ENCODE peak calls at places on chromosomes 12 and 14, in six cellular contexts. N is memory B cell, H is NCI-H510A treated with DMSO at 0.1 percent for 48 hours, J is A549, B is fibroblast of gingiva, Z is H54. L is an unnamed sample.
A peak's percentile ranks its signal among the peaks of the same experiment; 100 is the strongest.

GRCh38 chr12:57452937-57453509 is 2.1 kb upstream of the INHBE start:
- DNase-seq in H (peak; percentile 72), Z (peak; percentile 54), B (peak; percentile 54), N (peak; percentile 59), J (peak; percentile 65), L (peak; percentile 86)

GRCh38 chr12:176321-177181 is 37.4 kb downstream of the SLC6A12 start:
- DNase-seq in Z (peak; percentile 90), H (no peak), N (no peak), B (no peak), J (no peak), L (peak; percentile 37)

GRCh38 chr14:65000868-65001600 is 14.3 kb downstream of the FNTB start:
- DNase-seq in B (no peak), N (no peak), Z (no peak), H (no peak), J (no peak), L (no peak)

GRCh38 chr14:68449565-68450295 is 343.1 kb downstream of the ZFP36L1 start:
- DNase-seq in Z (no peak), B (peak; percentile 29), H (no peak), J (no peak), N (no peak), L (no peak)

GRCh38 chr14:91284146-91284790 is 39.8 kb upstream of the GPR68 start:
- DNase-seq in N (no peak), B (peak; percentile 46), Z (peak; percentile 87), H (no peak), J (no peak), L (no peak)

GRCh38 chr14:74459289-74459946 is 33.4 kb upstream of the SYNDIG1L start:
- DNase-seq in J (peak; percentile 51), N (no peak), Z (peak; percentile 65), H (no peak), B (peak; percentile 62), L (peak; percentile 22)

GRCh38 chr12:75389061-75389460 is 1.8 kb upstream of the GLIPR1L2 start:
- DNase-seq in J (no peak), H (peak; percentile 15), B (no peak), Z (peak; percentile 13), N (no peak), L (no peak)

GRCh38 chr14:84825481-84825880 is 704.5 kb upstream of the FLRT2 start:
- DNase-seq in H (no peak), Z (peak; percentile 9), N (no peak), J (no peak), B (no peak), L (no peak)

GRCh38 chr12:8687846-8688601 is 9.8 kb upstream of the RIMKLB start:
- DNase-seq in B (peak; percentile 69), J (peak; percentile 36), N (no peak), H (peak; percentile 69), Z (peak; percentile 74), L (peak; percentile 86)

GRCh38 chr12:106304001-106304421 is 1.5 kb downstream of the TCP11L2 start:
- DNase-seq in N (no peak), J (no peak), Z (no peak), H (no peak), B (no peak), L (peak; percentile 39)

GRCh38 chr12:113368331-113368730 is 9.9 kb downstream of the PLBD2 start:
- DNase-seq in Z (no peak), B (no peak), H (no peak), N (no peak), J (no peak), L (no peak)

GRCh38 chr14:94394594-94395305 is 6.3 kb upstream of the SERPINA1 start:
- DNase-seq in B (peak; percentile 82), N (no peak), H (no peak), J (no peak), Z (no peak), L (peak; percentile 37)

GRCh38 chr12:129660961-129661360 is 242.9 kb downstream of the TMEM132D start:
- DNase-seq in Z (no peak), B (no peak), N (no peak), H (no peak), J (no peak), L (no peak)

GRCh38 chr14:100713720-100714119 is 13.0 kb upstream of the DLK1 start:
- DNase-seq in Z (no peak), N (no peak), B (no peak), H (no peak), J (no peak), L (no peak)

GRCh38 chr14:63375772-63376171 is 57.0 kb upstream of the GPHB5 start:
- DNase-seq in B (no peak), Z (no peak), H (no peak), N (no peak), J (no peak), L (no peak)

L was measured in head of caudate nucleus.